ENCODE peak calls at places on chromosomes 13 and 19, in six cellular contexts. H is fibroblast of mammary gland, R is small intestine, G is fibroblast of pulmonary artery, J is fibroblast of lung, U is cardiac muscle cell. E is an unnamed sample.

GRCh38 chr19:55210120-55210493 is 806 bp upstream of the PTPRH start:
- DNase-seq in J (peak; percentile 94), U (peak; percentile 82), H (peak; percentile 97), G (peak; percentile 90), R (peak; percentile 71), E (peak; percentile 92)

GRCh38 chr13:99657848-99658265 is 156.6 kb downstream of the TM9SF2 start:
- DNase-seq in U (peak; percentile 54), H (peak; percentile 29), J (peak; percentile 51), G (peak; percentile 28), R (peak; percentile 38), E (peak; percentile 43)

GRCh38 chr19:17121736-17122293 is 46.2 kb downstream of the MYO9B start:
- DNase-seq in J (peak; percentile 67), R (no peak), G (peak; percentile 66), H (peak; percentile 70), U (peak; percentile 93), E (peak; percentile 30)

GRCh38 chr19:43354305-43354627 is 780 bp downstream of the CD177 start:
- DNase-seq in J (no peak), U (no peak), H (no peak), R (no peak), G (no peak), E (no peak)

GRCh38 chr19:17391371-17392151 is 2.4 kb downstream of the CCDC194 start:
- DNase-seq in H (no peak), R (no peak), J (no peak), G (no peak), U (no peak), E (no peak)

GRCh38 chr13:20981370-20982095 is 79.0 kb upstream of the XPO4 start:
- DNase-seq in G (no peak), U (no peak), H (no peak), R (no peak), J (no peak), E (no peak)

GRCh38 chr13:98626298-98626940 is 49.5 kb upstream of the STK24 start:
- DNase-seq in R (peak; percentile 35), J (peak; percentile 8), H (peak; percentile 26), G (no peak), U (peak; percentile 10), E (peak; percentile 12)

GRCh38 chr19:36257512-36257876 is 42.6 kb downstream of the ZNF146 start:
- DNase-seq in G (no peak), R (no peak), J (no peak), H (no peak), U (peak; percentile 12), E (no peak)

GRCh38 chr13:34730966-34731365 is 211.1 kb upstream of the NBEA start:
- DNase-seq in R (no peak), G (no peak), H (no peak), J (no peak), U (no peak), E (no peak)

GRCh38 chr19:887072-887471 is 5.9 kb downstream of the MED16 start:
- DNase-seq in H (peak; percentile 70), G (peak; percentile 67), R (no peak), U (peak; percentile 58), J (peak; percentile 59), E (peak; percentile 65)

GRCh38 chr19:45528744-45529453 is 21.6 kb downstream of the VASP start:
- DNase-seq in H (peak; percentile 27), R (peak; percentile 79), G (no peak), J (peak; percentile 27), U (peak; percentile 43), E (peak; percentile 51)

DNA sequence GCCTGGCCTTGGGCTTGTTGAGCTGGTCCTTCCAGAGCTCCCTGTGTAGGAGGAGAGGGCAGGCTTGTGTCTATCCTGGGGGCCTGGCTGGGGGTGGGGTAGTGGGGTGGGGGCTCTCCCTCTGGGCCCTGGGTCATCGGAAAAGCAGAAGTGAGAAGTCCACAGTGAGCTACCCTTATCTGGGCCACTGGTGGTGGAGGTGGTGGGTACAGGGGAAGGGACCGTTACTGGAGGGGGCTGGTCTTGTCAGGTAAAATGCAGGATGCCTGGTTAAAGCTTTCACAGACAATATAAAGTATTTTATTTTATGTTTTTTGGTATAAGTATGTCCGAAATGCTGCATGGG is 338 bp upstream of the SIGLEC10 start:
- DNase-seq in R (no peak), H (no peak), U (no peak), J (no peak), G (no peak), E (no peak)
- H3K4me3 ChIP-seq in R (no peak overlapping the region), H (no peak overlapping the region), U (no peak overlapping the region), J (no peak overlapping the region), G (no peak overlapping the region), E (no peak overlapping the region)

GRCh38 chr19:58513213-58513693 is 1.5 kb upstream of the SLC27A5 start:
- DNase-seq in G (no peak), U (no peak), H (no peak), R (no peak), J (no peak), E (no peak)

GRCh38 chr19:58513694-58514563 is 2.1 kb upstream of the SLC27A5 start:
- DNase-seq in H (peak; percentile 85), U (peak; percentile 94), J (peak; percentile 83), R (peak; percentile 88), G (peak; percentile 88), E (peak; percentile 94)

GRCh38 chr19:58515259-58515658 is 3.5 kb upstream of the SLC27A5 start:
- DNase-seq in J (no peak), R (no peak), H (no peak), U (no peak), G (no peak), E (no peak)

GRCh38 chr19:58516246-58516836 is 3.3 kb downstream of the ZBTB45 start:
- DNase-seq in R (no peak), U (no peak), H (no peak), J (no peak), G (no peak), E (no peak)

GRCh38 chr19:58514564-58515020 is 2.8 kb upstream of the SLC27A5 start:
- DNase-seq in H (no peak), R (no peak), J (no peak), U (no peak), G (no peak), E (no peak)
- H3K4me3 ChIP-seq in H (peak overlapping the region; percentile 52), R (peak overlapping the region; percentile 23), J (peak overlapping the region; percentile 41), U (peak overlapping the region; percentile 36), G (peak overlapping the region; percentile 35), E (peak overlapping the region; percentile 67)

GRCh38 chr19:32436692-32437091 is 31.1 kb downstream of the DPY19L3 start:
- DNase-seq in U (no peak), J (no peak), H (no peak), R (no peak), G (no peak), E (no peak)
- H3K4me3 ChIP-seq in U (no peak overlapping the region), J (no peak overlapping the region), H (no peak overlapping the region), R (no peak overlapping the region), G (no peak overlapping the region), E (no peak overlapping the region)

DNA sequence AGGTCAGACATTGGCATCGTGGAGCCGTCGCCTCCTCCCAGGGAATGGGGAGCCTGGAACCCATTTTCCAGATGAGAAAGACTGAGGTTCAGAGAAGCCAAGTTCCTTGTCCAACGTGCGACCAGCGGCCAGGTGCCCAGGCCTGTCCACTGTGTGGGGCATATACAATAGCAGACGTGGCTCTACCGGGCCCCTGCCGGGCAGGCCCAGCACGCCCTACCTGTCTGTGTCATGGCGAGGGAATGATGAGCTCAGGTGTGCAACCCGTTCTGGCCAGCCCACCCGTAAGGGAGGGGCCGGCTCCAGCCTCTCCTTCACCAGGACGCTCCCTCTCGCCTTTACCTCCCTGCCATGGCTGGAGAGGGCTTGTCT is 837 bp downstream of the GNA15 start:
- DNase-seq in R (no peak), G (no peak), U (no peak), H (no peak), J (no peak), E (no peak)
- H3K4me3 ChIP-seq in R (no peak overlapping the region), G (no peak overlapping the region), U (no peak overlapping the region), H (no peak overlapping the region), J (no peak overlapping the region), E (no peak overlapping the region)

DNA sequence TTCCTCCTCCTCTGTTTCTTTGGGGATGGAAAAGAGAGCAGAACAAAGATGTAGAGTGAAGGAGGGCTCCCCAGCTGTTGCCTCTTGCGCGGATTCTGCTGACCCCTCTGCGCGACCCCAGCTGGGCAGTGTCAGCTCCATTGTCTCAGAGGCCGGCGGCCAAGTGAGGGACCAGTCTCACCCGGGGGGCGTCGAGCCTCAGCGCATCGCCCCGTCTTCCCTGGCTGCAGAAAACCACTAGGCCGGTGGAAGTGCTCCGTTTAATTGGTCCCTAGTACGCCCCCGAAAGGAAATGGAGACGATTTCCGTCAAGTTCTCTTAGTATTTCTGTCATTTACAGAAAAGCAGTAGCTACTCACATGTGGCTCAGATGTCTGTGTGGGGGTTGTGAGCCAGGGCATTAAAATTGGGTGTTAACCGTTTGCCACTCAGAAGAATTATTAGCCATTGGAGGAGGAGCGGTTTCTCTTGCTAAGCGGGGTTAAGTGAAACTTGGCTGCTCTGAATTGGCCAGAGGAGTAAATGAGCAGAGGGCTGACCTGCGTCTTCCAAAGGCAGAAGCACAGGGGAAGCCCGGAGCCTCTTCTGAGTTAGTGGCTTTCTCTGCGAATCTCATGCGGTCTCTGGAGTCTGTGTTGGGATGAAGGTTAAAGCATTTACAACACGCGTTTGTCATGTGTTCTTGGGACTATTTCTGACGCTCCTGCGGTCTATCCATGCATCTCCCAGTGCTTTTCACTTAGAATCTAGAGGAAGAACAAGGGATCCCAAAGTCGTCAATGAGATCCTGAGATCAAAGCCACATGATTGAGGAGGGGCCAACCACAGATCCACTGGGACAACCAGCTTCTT is 132.8 kb upstream of the MYO16 start:
- DNase-seq in H (peak; percentile 4), G (peak; percentile 5), J (peak; percentile 16), R (no peak), U (peak; percentile 3), E (peak; percentile 43)
- H3K4me3 ChIP-seq in H (no peak overlapping the region), G (no peak overlapping the region), J (peak overlapping the region; percentile 14), R (no peak overlapping the region), U (peak overlapping the region; percentile 45), E (peak overlapping the region; percentile 51)